ENCODE peak calls at places on chromosomes 12 and 14, in six cellular contexts. U is GM03348, P is HS-5, H is fibroblast of gingiva, K is Right ventricle myocardium inferior, N is ACHN. Q is an unnamed sample.

GRCh38 chr12:27198036-27198435 is 46.0 kb upstream of the STK38L start:
- DNase-seq in H (peak), K (no peak), U (peak), P (no peak), N (no peak), Q (no peak)

GRCh38 chr12:66103011-66103913 is 27.3 kb downstream of the LLPH start:
- DNase-seq in K (no peak), P (no peak), N (no peak), H (no peak), U (peak), Q (no peak)

GRCh38 chr14:77151918-77152588 is 10.5 kb upstream of the ZDHHC22 start:
- DNase-seq in N (peak), H (peak), P (no peak), K (no peak), U (peak), Q (no peak)

GRCh38 chr12:45833401-45833800 is 103.9 kb downstream of the ARID2 start:
- DNase-seq in U (no peak), N (no peak), P (no peak), H (no peak), K (no peak), Q (no peak)

GRCh38 chr12:103680591-103681065 is 93.6 kb downstream of the STAB2 start:
- DNase-seq in P (no peak), U (peak), N (no peak), K (no peak), H (no peak), Q (no peak)

GRCh38 chr14:73786632-73786941 is 65.0 kb upstream of the PTGR2 start:
- DNase-seq in K (peak), U (peak), P (no peak), H (peak), N (peak), Q (peak)

GRCh38 chr12:3973939-3974644 is 100.9 kb upstream of the PARP11 start:
- DNase-seq in K (no peak), H (no peak), U (no peak), P (no peak), N (no peak), Q (peak)

GRCh38 chr14:68955164-68955921 is 23.8 kb downstream of the ACTN1 start:
- DNase-seq in P (no peak), K (no peak), U (no peak), H (peak), N (no peak), Q (no peak)

GRCh38 chr14:71675902-71676291 is 256.3 kb upstream of the RGS6 start:
- DNase-seq in U (no peak), H (no peak), P (no peak), K (no peak), N (no peak), Q (no peak)

GRCh38 chr12:6333029-6333428 is 8.8 kb downstream of the TNFRSF1A start:
- DNase-seq in H (no peak), K (peak), N (no peak), U (no peak), P (no peak), Q (no peak)

GRCh38 chr14:68685419-68686211 is 107.3 kb downstream of the ZFP36L1 start:
- DNase-seq in N (peak), K (no peak), U (no peak), H (no peak), P (no peak), Q (peak)

GRCh38 chr14:77376380-77376770 is 519 bp downstream of the TMED8 start:
- DNase-seq in P (no peak), K (peak), H (peak), N (peak), U (no peak), Q (no peak)

GRCh38 chr12:51788876-51789275 is 59.6 kb downstream of the FIGNL2 start:
- DNase-seq in H (peak), K (no peak), P (peak), U (peak), N (peak), Q (no peak)

GRCh38 chr12:81211306-81211705 is 133.4 kb downstream of the ACSS3 start:
- DNase-seq in N (no peak), U (no peak), K (no peak), H (no peak), P (no peak), Q (no peak)

GRCh38 chr12:124517260-124518050 is 50.0 kb downstream of the NCOR2 start:
- DNase-seq in P (no peak), H (peak), N (peak), K (peak), U (peak), Q (no peak)

GRCh38 chr14:47149326-47149725 is 497.7 kb upstream of the RPL10L start:
- DNase-seq in H (no peak), N (peak), K (no peak), P (peak), U (peak), Q (no peak)

GRCh38 chr12:30603129-30603528 is 92.5 kb downstream of the IPO8 start:
- DNase-seq in U (no peak), H (no peak), P (no peak), K (no peak), N (no peak), Q (no peak)

GRCh38 chr12:57881035-57881973 is 34.8 kb upstream of the CTDSP2 start:
- DNase-seq in U (peak), N (no peak), P (no peak), K (no peak), H (no peak), Q (no peak)

GRCh38 chr12:42094277-42094676 is 50.4 kb downstream of the GXYLT1 start:
- DNase-seq in P (no peak), U (peak), H (peak), N (peak), K (no peak), Q (no peak)

GRCh38 chr12:71128191-71128590 is 29.6 kb downstream of the TSPAN8 start:
- DNase-seq in U (no peak), H (peak), K (no peak), N (peak), P (peak), Q (no peak)

GRCh38 chr12:14567311-14568195 is at the start of gene PLBD1:
- DNase-seq in H (peak), N (peak), P (no peak), K (peak), U (peak), Q (no peak)

GRCh38 chr12:72141381-72141780 is 130.8 kb upstream of the TRHDE start:
- DNase-seq in H (no peak), U (no peak), N (peak), P (no peak), K (no peak), Q (no peak)

GRCh38 chr12:111178194-111179081 is 190.5 kb downstream of the PHETA1 start:
- DNase-seq in K (no peak), N (no peak), H (no peak), U (no peak), P (no peak), Q (no peak)

GRCh38 chr12:95205685-95206084 is 11.6 kb downstream of the FGD6 start:
- DNase-seq in P (no peak), H (peak), U (peak), N (peak), K (no peak), Q (no peak)

GRCh38 chr12:79681008-79681590 is 9.7 kb downstream of the PAWR start:
- DNase-seq in U (no peak), N (peak), H (peak), K (no peak), P (no peak), Q (no peak)

GRCh38 chr14:24851406-24851805 is 198.5 kb downstream of the STXBP6 start:
- DNase-seq in P (no peak), N (no peak), U (no peak), K (no peak), H (no peak), Q (no peak)

GRCh38 chr12:58487280-58488141 is 432.8 kb downstream of the LRIG3 start:
- DNase-seq in P (no peak), N (no peak), H (peak), K (no peak), U (peak), Q (no peak)

GRCh38 chr14:55354500-55354899 is 57.1 kb downstream of the ATG14 start:
- DNase-seq in U (peak), P (no peak), H (peak), K (no peak), N (peak), Q (peak)

GRCh38 chr12:25689996-25690501 is 137.0 kb upstream of the LMNTD1 start:
- DNase-seq in K (no peak), N (no peak), U (peak), P (no peak), H (peak), Q (no peak)

GRCh38 chr14:79661762-79662161 is 549.5 kb downstream of the DIO2 start:
- DNase-seq in P (peak), K (no peak), U (no peak), H (no peak), N (no peak), Q (no peak)

GRCh38 chr14:35400707-35401421 is 3.7 kb downstream of the NFKBIA start:
- DNase-seq in N (no peak), U (no peak), H (no peak), K (no peak), P (no peak), Q (no peak)

GRCh38 chr14:78758333-78758732 is 588.2 kb downstream of the NRXN3 start:
- DNase-seq in K (no peak), P (no peak), U (peak), H (peak), N (peak), Q (no peak)

GRCh38 chr12:93139028-93139665 is 210.1 kb upstream of the EEA1 start:
- DNase-seq in P (no peak), U (no peak), H (no peak), K (no peak), N (peak), Q (no peak)

GRCh38 chr14:44820230-44820964 is 141.3 kb downstream of the KLHL28 start:
- DNase-seq in N (no peak), K (no peak), H (no peak), P (no peak), U (no peak), Q (no peak)

GRCh38 chr14:24959791-24960331 is 90.1 kb downstream of the STXBP6 start:
- DNase-seq in U (no peak), K (no peak), H (peak), N (no peak), P (no peak), Q (no peak)

GRCh38 chr12:79138872-79139271 is 274.3 kb downstream of the SYT1 start:
- DNase-seq in N (no peak), K (no peak), H (no peak), U (no peak), P (no peak), Q (no peak)

GRCh38 chr12:56943878-56944277 is 9.7 kb upstream of the SDR9C7 start:
- DNase-seq in P (no peak), H (no peak), N (no peak), U (no peak), K (no peak), Q (no peak)